ENCODE peak calls at places on chromosomes 11 and 22, in five cellular contexts. One of them, this sample, is unnamed.

GRCh38 chr11:62400760-62401159 is 18.1 kb upstream of the SCGB1A1 start:
- DNase-seq in foreskin fibroblast: peak
- DNase-seq in NCI-H774: no peak
- DNase-seq in central memory CD4-positive, alpha-beta T cell: no peak
- DNase-seq in effector memory CD8-positive, alpha-beta T cell: no peak
- DNase-seq in this sample: no peak

GRCh38 chr11:93642416-93642815 is 19.1 kb upstream of the CEP295 start:
- DNase-seq in NCI-H774: no peak
- DNase-seq in effector memory CD8-positive, alpha-beta T cell: no peak
- DNase-seq in central memory CD4-positive, alpha-beta T cell: no peak
- DNase-seq in foreskin fibroblast: no peak
- DNase-seq in this sample: no peak

GRCh38 chr22:38802671-38803121 is 8.8 kb upstream of the DNAL4 start:
- DNase-seq in effector memory CD8-positive, alpha-beta T cell: no peak
- DNase-seq in NCI-H774: no peak
- DNase-seq in central memory CD4-positive, alpha-beta T cell: no peak
- DNase-seq in foreskin fibroblast: peak
- DNase-seq in this sample: no peak

GRCh38 chr11:119739021-119739703 is 10.2 kb upstream of the NECTIN1 start:
- DNase-seq in central memory CD4-positive, alpha-beta T cell: no peak
- DNase-seq in effector memory CD8-positive, alpha-beta T cell: no peak
- DNase-seq in foreskin fibroblast: no peak
- DNase-seq in NCI-H774: peak
- DNase-seq in this sample: no peak

GRCh38 chr22:26892401-26893033 is 235.1 kb downstream of the MIAT start:
- DNase-seq in foreskin fibroblast: no peak
- DNase-seq in effector memory CD8-positive, alpha-beta T cell: no peak
- DNase-seq in NCI-H774: peak
- DNase-seq in central memory CD4-positive, alpha-beta T cell: no peak
- DNase-seq in this sample: no peak

GRCh38 chr11:63761870-63762661 is 6.5 kb downstream of the ZFTA start:
- DNase-seq in NCI-H774: no peak
- DNase-seq in central memory CD4-positive, alpha-beta T cell: no peak
- DNase-seq in foreskin fibroblast: no peak
- DNase-seq in effector memory CD8-positive, alpha-beta T cell: no peak
- DNase-seq in this sample: no peak

GRCh38 chr11:76201056-76201455 is 5.2 kb downstream of the WNT11 start:
- DNase-seq in foreskin fibroblast: no peak
- DNase-seq in central memory CD4-positive, alpha-beta T cell: no peak
- DNase-seq in NCI-H774: no peak
- DNase-seq in effector memory CD8-positive, alpha-beta T cell: no peak
- DNase-seq in this sample: no peak

GRCh38 chr11:19576903-19577302 is 135.7 kb upstream of the NAV2 start:
- DNase-seq in foreskin fibroblast: no peak
- DNase-seq in central memory CD4-positive, alpha-beta T cell: no peak
- DNase-seq in effector memory CD8-positive, alpha-beta T cell: no peak
- DNase-seq in NCI-H774: no peak
- DNase-seq in this sample: no peak

GRCh38 chr11:107619926-107620325 is 29.0 kb downstream of the ELMOD1 start:
- DNase-seq in central memory CD4-positive, alpha-beta T cell: no peak
- DNase-seq in foreskin fibroblast: no peak
- DNase-seq in effector memory CD8-positive, alpha-beta T cell: no peak
- DNase-seq in NCI-H774: no peak
- DNase-seq in this sample: no peak

GRCh38 chr11:27166130-27166529 is 125.5 kb downstream of the BBOX1 start:
- DNase-seq in central memory CD4-positive, alpha-beta T cell: no peak
- DNase-seq in foreskin fibroblast: no peak
- DNase-seq in NCI-H774: no peak
- DNase-seq in effector memory CD8-positive, alpha-beta T cell: no peak
- DNase-seq in this sample: no peak

GRCh38 chr22:46028069-46028991 is 51.4 kb upstream of the WNT7B start:
- DNase-seq in foreskin fibroblast: no peak
- DNase-seq in effector memory CD8-positive, alpha-beta T cell: no peak
- DNase-seq in NCI-H774: no peak
- DNase-seq in central memory CD4-positive, alpha-beta T cell: no peak
- DNase-seq in this sample: no peak

GRCh38 chr11:38814670-38815069 is 2216.6 kb upstream of the RAG2 start:
- DNase-seq in foreskin fibroblast: no peak
- DNase-seq in effector memory CD8-positive, alpha-beta T cell: no peak
- DNase-seq in NCI-H774: no peak
- DNase-seq in central memory CD4-positive, alpha-beta T cell: no peak
- DNase-seq in this sample: no peak

GRCh38 chr11:63553759-63554158 is 9.4 kb downstream of the PLAAT2 start:
- DNase-seq in foreskin fibroblast: no peak
- DNase-seq in NCI-H774: no peak
- DNase-seq in effector memory CD8-positive, alpha-beta T cell: peak
- DNase-seq in central memory CD4-positive, alpha-beta T cell: peak
- DNase-seq in this sample: peak

GRCh38 chr11:72631806-72632731 is 42.2 kb downstream of the PDE2A start:
- DNase-seq in effector memory CD8-positive, alpha-beta T cell: no peak
- DNase-seq in foreskin fibroblast: no peak
- DNase-seq in NCI-H774: no peak
- DNase-seq in central memory CD4-positive, alpha-beta T cell: no peak
- DNase-seq in this sample: no peak

This sample was measured in CD8-positive, alpha-beta memory T cell.